ENCODE peak calls at places on chromosomes 13 and 19, in eight cellular contexts. T is mucosa of descending colon, Y is pancreas, C is left ventricle myocardium inferior, G is gastrocnemius medialis, R is ovary, N is colonic mucosa, P is uterus. F is an unnamed sample. For H3K36me3, the result is how much of the 10 kb centered on the place peaks cover.

GRCh38 chr13:38900188-38900587 is 90.4 kb downstream of the STOML3 start:
- DNase-seq in P (no peak), T (no peak), N (no peak), Y (no peak), R (no peak), G (no peak), C (no peak), F (no peak)

GRCh38 chr19:33133438-33134031 is 1.6 kb downstream of the WDR88 start:
- DNase-seq in G (no peak), P (no peak), T (no peak), R (no peak), N (no peak), C (no peak), Y (peak), F (no peak)

GRCh38 chr13:94886191-94886590 is 173.8 kb upstream of the SOX21 start:
- DNase-seq in Y (no peak), T (no peak), C (no peak), G (no peak), N (no peak), R (no peak), P (no peak), F (no peak)

GRCh38 chr19:38644719-38645118 is 2.7 kb upstream of the ACTN4 start:
- DNase-seq in G (no peak), T (no peak), N (peak), C (no peak), P (no peak), Y (no peak), R (no peak), F (no peak)

GRCh38 chr19:47704024-47704423 is 9.2 kb upstream of the EHD2 start:
- DNase-seq in Y (no peak), P (no peak), R (no peak), C (no peak), N (no peak), G (no peak), T (no peak), F (no peak)

GRCh38 chr13:63364159-63364558 is 1948.5 kb upstream of the PCDH20 start:
- DNase-seq in P (no peak), R (no peak), N (no peak), G (no peak), C (no peak), Y (no peak), T (no peak), F (no peak)

GRCh38 chr19:46605356-46605821 is 4.3 kb downstream of the CALM3 start:
- DNase-seq in Y (no peak), R (no peak), G (no peak), N (no peak), T (no peak), P (no peak), C (no peak), F (no peak)

GRCh38 chr19:50877338-50877737 is 4.1 kb downstream of the KLK2 start:
- DNase-seq in N (no peak), P (no peak), G (no peak), R (no peak), T (no peak), C (no peak), Y (no peak), F (no peak)

GRCh38 chr13:98428256-98428966 is 148.5 kb downstream of the STK24 start:
- DNase-seq in R (no peak), T (no peak), Y (no peak), G (no peak), N (no peak), C (no peak), P (no peak), F (no peak)

GRCh38 chr13:24063281-24063851 is 97.2 kb upstream of the SPATA13 start:
- DNase-seq in R (peak), P (peak), G (no peak), Y (no peak), N (no peak), C (peak), T (no peak), F (no peak)

GRCh38 chr13:27516103-27516502 is 65.7 kb upstream of the MTIF3 start:
- DNase-seq in C (no peak), G (no peak), R (no peak), Y (no peak), N (no peak), P (no peak), T (no peak), F (no peak)

GRCh38 chr19:6744381-6745288 is 5.2 kb downstream of the TRIP10 start:
- DNase-seq in G (peak), P (peak), T (peak), C (peak), R (peak), N (peak), Y (peak), F (no peak)

GRCh38 chr19:41563847-41564514 is 12.0 kb upstream of the CEACAM21 start:
- DNase-seq in P (no peak), Y (no peak), C (no peak), N (no peak), R (no peak), T (no peak), G (no peak), F (no peak)

GRCh38 chr13:95510950-95511349 is 41.6 kb upstream of the CLDN10 start:
- DNase-seq in P (no peak), Y (no peak), C (no peak), T (no peak), N (no peak), R (no peak), G (no peak), F (no peak)

GRCh38 chr13:78589206-78589605 is 14.1 kb downstream of the POU4F1 start:
- DNase-seq in N (peak), T (no peak), Y (no peak), C (peak), R (no peak), P (no peak), G (no peak), F (no peak)

GRCh38 chr13:109764474-109765292 is 21.7 kb downstream of the IRS2 start:
- DNase-seq in G (peak), P (no peak), Y (no peak), T (no peak), R (no peak), C (no peak), N (no peak), F (no peak)

GRCh38 chr13:87147076-87147475 is 524.1 kb upstream of the SLITRK5 start:
- DNase-seq in Y (no peak), R (no peak), G (no peak), N (no peak), T (no peak), C (no peak), P (no peak), F (no peak)

GRCh38 chr19:49301165-49301865 is 23.7 kb downstream of the SLC6A16 start:
- DNase-seq in P (peak), Y (peak), N (peak), T (peak), G (peak), R (peak), C (peak), F (peak)
- TF ChIP-seq CTCF in P (peak), Y (peak), N (peak), T (peak), G (peak), R (peak), C (peak), F (peak)

GRCh38 chr19:4467835-4468234 is 4.3 kb upstream of the HDGFL2 start:
- DNase-seq in P (no peak), R (no peak), T (no peak), C (no peak), G (no peak), Y (no peak), N (no peak), F (no peak)
- H3K4me3 ChIP-seq in P (no peak), R (no peak), T (no peak), C (no peak), G (no peak), Y (no peak), N (no peak), F (no peak)

DNA sequence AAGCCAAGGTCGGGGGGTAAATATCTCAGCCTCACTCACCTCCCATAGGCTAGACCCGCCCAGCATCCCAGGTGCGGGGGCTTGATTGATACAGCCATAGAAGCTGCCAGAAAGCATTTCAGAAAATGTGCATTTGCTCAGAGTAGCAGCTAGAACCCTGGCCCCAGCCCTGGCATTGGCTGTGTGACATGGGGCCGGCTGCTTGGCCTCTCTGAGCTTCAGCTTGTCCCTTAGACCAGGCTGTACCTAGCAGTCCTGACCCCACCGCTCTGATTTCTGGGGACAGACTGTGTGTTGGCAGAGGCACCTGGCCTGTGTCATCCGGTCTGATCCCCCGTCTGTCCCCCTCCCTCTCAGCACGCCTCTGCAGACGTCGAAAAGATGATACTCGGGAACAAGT is 15.4 kb downstream of the RAB8A start:
- DNase-seq in P (no peak), C (no peak), N (no peak), T (no peak), R (no peak), G (no peak), Y (no peak), F (no peak)
- H3K36me3 ChIP-seq in P (under half), C (half or more), N (under half), T (under half), R (under half), G (half or more), Y (under half), F (under half)

GRCh38 chr13:26034018-26034417 is 17.8 kb downstream of the SHISA2 start:
- DNase-seq in T (no peak), G (no peak), C (no peak), N (no peak), R (no peak), P (no peak), Y (no peak), F (no peak)

GRCh38 chr13:26026211-26026610 is 25.6 kb downstream of the SHISA2 start:
- DNase-seq in C (no peak), R (no peak), T (no peak), G (no peak), N (no peak), Y (no peak), P (no peak), F (no peak)

GRCh38 chr13:26025196-26025595 is 26.6 kb downstream of the SHISA2 start:
- DNase-seq in Y (no peak), C (no peak), N (no peak), T (no peak), P (no peak), G (no peak), R (no peak), F (no peak)

GRCh38 chr13:26025771-26026170 is 26.0 kb downstream of the SHISA2 start:
- DNase-seq in Y (no peak), C (no peak), P (no peak), N (no peak), R (no peak), G (no peak), T (no peak), F (no peak)

DNA sequence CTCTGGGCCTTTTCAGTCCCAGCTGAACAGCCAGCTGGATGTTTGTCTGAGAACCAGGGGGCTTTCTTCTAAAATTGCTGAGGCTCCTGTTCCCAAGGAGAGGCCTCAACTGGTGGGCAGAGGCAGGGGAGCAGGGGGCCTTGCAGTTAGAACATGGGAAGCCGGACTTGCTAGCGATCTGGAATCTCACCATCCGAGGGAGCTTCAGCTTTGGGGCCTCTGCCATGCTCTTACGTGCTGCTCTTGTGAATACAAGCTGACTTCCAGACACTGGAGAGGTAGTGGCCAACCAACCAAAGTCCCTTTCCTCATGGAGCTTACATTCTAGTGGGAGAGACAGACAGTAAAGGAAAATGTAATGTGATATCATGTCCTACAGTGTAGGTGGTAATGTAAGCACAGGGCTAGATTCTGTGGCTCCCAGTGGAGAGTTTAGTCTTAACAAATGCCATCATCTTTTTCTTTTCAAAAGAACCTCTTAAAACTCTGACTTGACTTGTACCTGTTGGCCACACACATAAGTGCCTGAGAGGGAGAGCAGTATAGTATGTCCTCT is 22.2 kb downstream of the SHISA2 start:
- DNase-seq in G (no peak), T (no peak), P (no peak), R (no peak), Y (no peak), N (no peak), C (no peak), F (no peak)
- TF ChIP-seq CTCF in G (no peak), T (no peak), P (no peak), R (no peak), Y (no peak), N (no peak), C (no peak), F (no peak)

DNA sequence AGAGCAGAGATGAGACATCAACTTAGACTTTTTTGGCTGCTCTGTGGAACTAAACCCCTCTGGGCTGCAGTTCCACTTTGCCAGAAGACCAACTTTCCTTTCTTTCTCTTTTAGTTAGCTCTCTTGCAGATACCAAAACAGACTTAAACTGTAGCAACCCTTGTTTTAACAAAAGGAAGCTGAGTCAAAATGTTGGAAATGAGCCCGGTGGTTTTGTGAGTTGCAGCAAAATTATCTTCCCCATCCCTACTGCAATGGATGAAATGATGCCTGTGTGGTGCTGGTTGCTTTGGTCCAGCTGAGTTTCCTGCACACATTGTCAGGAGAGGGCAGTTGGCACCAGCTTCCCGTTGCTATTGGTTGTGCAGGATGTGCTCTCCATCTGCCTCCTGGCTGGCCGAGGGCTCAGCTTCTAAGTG is 115.3 kb downstream of the LRCH1 start:
- DNase-seq in P (peak), T (peak), Y (no peak), G (peak), N (peak), R (no peak), C (peak), F (no peak)
- H3K4me3 ChIP-seq in P (no peak), T (no peak), Y (no peak), G (no peak), N (no peak), R (peak), C (peak), F (no peak)

GRCh38 chr13:19672990-19673389 is 39.5 kb downstream of the MPHOSPH8 start:
- DNase-seq in C (no peak), G (no peak), R (no peak), P (no peak), T (no peak), Y (no peak), N (no peak), F (no peak)
- H3K36me3 ChIP-seq in C (half or more), G (half or more), R (under half), P (under half), T (under half), Y (under half), N (under half), F (under half)

GRCh38 chr13:64810701-64811258 is 2419.4 kb downstream of the PCDH9 start:
- DNase-seq in G (no peak), T (no peak), C (no peak), Y (no peak), R (no peak), P (no peak), N (no peak), F (no peak)
- TF ChIP-seq CTCF in G (no peak), T (no peak), C (no peak), Y (no peak), R (no peak), P (no peak), N (no peak), F (no peak)

GRCh38 chr19:14115761-14116160 is 1.8 kb downstream of the PRKACA start:
- DNase-seq in C (no peak), R (no peak), G (no peak), T (no peak), Y (no peak), P (no peak), N (no peak), F (no peak)
- H3K4me3 ChIP-seq in C (peak), R (no peak), G (peak), T (no peak), Y (no peak), P (no peak), N (no peak), F (no peak)

F was measured in kidney epithelial cell.